ENCODE peak calls at places on chromosomes 3 and 15, in eight cellular contexts. P is activated CD4-positive, alpha-beta T cell treated with anti-CD3 and anti-CD28 coated beads, Interleukin-2, amount 50 U/mL, for 48 hours; S is HTR-8/SVneo; H is GM04504; F is COR-L47; L is mesendoderm; W is C1 segment of cervical spinal cord; Y is left cardiac atrium. T is an unnamed sample.

GRCh38 chr3:28989646-28990089 is 291.2 kb upstream of the RBMS3 start:
- DNase-seq in L (no peak), S (no peak), Y (no peak), W (no peak), F (no peak), P (no peak), H (no peak), T (no peak)

GRCh38 chr15:81273200-81273599 is 50.7 kb downstream of the STARD5 start:
- DNase-seq in L (no peak), P (no peak), H (no peak), F (no peak), W (no peak), S (no peak), Y (no peak), T (no peak)

GRCh38 chr3:48285132-48285531 is 44.2 kb downstream of the ZNF589 start:
- DNase-seq in L (no peak), W (no peak), S (no peak), P (no peak), F (no peak), H (peak; percentile 30), Y (no peak), T (no peak)

GRCh38 chr3:120472121-120472844 is 21.5 kb upstream of the FSTL1 start:
- DNase-seq in Y (no peak), L (no peak), S (no peak), P (no peak), H (no peak), F (no peak), W (no peak), T (no peak)

GRCh38 chr3:197041875-197042488 is 12.4 kb upstream of the MELTF start:
- DNase-seq in L (no peak), P (no peak), Y (no peak), H (no peak), W (no peak), F (no peak), S (no peak), T (no peak)

GRCh38 chr3:191997579-191998268 is 536.8 kb downstream of the PYDC2 start:
- DNase-seq in L (peak; percentile 4), Y (no peak), W (no peak), H (no peak), F (no peak), S (no peak), P (no peak), T (no peak)

GRCh38 chr15:52528465-52529288 is at the start of gene MYO5A:
- DNase-seq in P (peak; percentile 75), L (peak; percentile 80), Y (peak; percentile 79), S (peak; percentile 61), F (peak; percentile 76), W (peak; percentile 66), H (peak; percentile 52), T (no peak)

GRCh38 chr15:43249699-43250203 is 17.0 kb downstream of the TGM5 start:
- DNase-seq in H (peak; percentile 61), L (peak; percentile 30), Y (no peak), P (no peak), S (peak; percentile 78), W (no peak), F (no peak), T (peak; percentile 95)

GRCh38 chr3:107068980-107069379 is 308.3 kb upstream of the CCDC54 start:
- DNase-seq in L (peak; percentile 53), S (peak; percentile 37), Y (no peak), H (peak; percentile 62), P (no peak), F (no peak), W (no peak), T (no peak)

GRCh38 chr3:100900671-100901070 is 92.5 kb downstream of the ABI3BP start:
- DNase-seq in Y (no peak), H (no peak), L (no peak), F (no peak), S (peak; percentile 5), P (no peak), W (no peak), T (no peak)

GRCh38 chr15:63502137-63502801 is 2.1 kb upstream of the USP3 start:
- DNase-seq in P (no peak), H (no peak), W (no peak), L (no peak), Y (peak; percentile 29), S (no peak), F (no peak), T (no peak)

T was measured in SIG-M5.